ENCODE peak calls at places on chromosome 5, in four cellular contexts. One of them, this sample, is unnamed.

GRCh38 chr5:140349244-140349643 is 2.8 kb upstream of the HBEGF start:
- DNase-seq in GM12891: no peak
- DNase-seq in K562: no peak
- DNase-seq in GM12878: no peak
- DNase-seq in this sample: no peak

GRCh38 chr5:15927710-15928380 is 251.7 kb downstream of the MARCHF11 start:
- DNase-seq in GM12891: no peak
- DNase-seq in K562: no peak
- DNase-seq in GM12878: no peak
- DNase-seq in this sample: no peak

GRCh38 chr5:17398439-17398838 is 99.6 kb upstream of the TAF11L2 start:
- DNase-seq in GM12891: no peak
- DNase-seq in K562: no peak
- DNase-seq in GM12878: no peak
- DNase-seq in this sample: no peak

GRCh38 chr5:124231240-124231639 is 515.2 kb downstream of the ZNF608 start:
- DNase-seq in GM12891: no peak
- DNase-seq in K562: no peak
- DNase-seq in GM12878: no peak
- DNase-seq in this sample: no peak

GRCh38 chr5:62650197-62650596 is 71.6 kb downstream of the LRRC70 start:
- DNase-seq in GM12891: no peak
- DNase-seq in K562: no peak
- DNase-seq in GM12878: no peak
- DNase-seq in this sample: no peak

GRCh38 chr5:5340206-5340729 is 82.2 kb upstream of the ICE1 start:
- DNase-seq in GM12891: no peak
- DNase-seq in K562: peak; percentile 65
- DNase-seq in GM12878: no peak
- DNase-seq in this sample: no peak

GRCh38 chr5:24385070-24385469 is 259.7 kb downstream of the CDH10 start:
- DNase-seq in GM12891: no peak
- DNase-seq in K562: no peak
- DNase-seq in GM12878: no peak
- DNase-seq in this sample: no peak

GRCh38 chr5:117488976-117489500 is 914.4 kb upstream of the SEMA6A start:
- DNase-seq in GM12891: no peak
- DNase-seq in K562: no peak
- DNase-seq in GM12878: no peak
- DNase-seq in this sample: no peak

GRCh38 chr5:142748132-142748531 is 22.0 kb upstream of the ARHGAP26 start:
- DNase-seq in GM12891: no peak
- DNase-seq in K562: no peak
- DNase-seq in GM12878: no peak
- DNase-seq in this sample: no peak

GRCh38 chr5:10699281-10699874 is 61.7 kb downstream of the DAP start:
- DNase-seq in GM12891: no peak
- DNase-seq in K562: no peak
- DNase-seq in GM12878: no peak
- DNase-seq in this sample: no peak

GRCh38 chr5:93789173-93790070 is 48.0 kb upstream of the POU5F2 start:
- DNase-seq in GM12891: no peak
- DNase-seq in K562: no peak
- DNase-seq in GM12878: no peak
- DNase-seq in this sample: no peak

GRCh38 chr5:148913985-148914421 is 87.6 kb downstream of the ADRB2 start:
- DNase-seq in GM12891: no peak
- DNase-seq in K562: no peak
- DNase-seq in GM12878: no peak
- DNase-seq in this sample: no peak

GRCh38 chr5:61357745-61358144 is 25.7 kb downstream of the ZSWIM6 start:
- DNase-seq in GM12891: no peak
- DNase-seq in K562: peak; percentile 22
- DNase-seq in GM12878: no peak
- DNase-seq in this sample: no peak

GRCh38 chr5:14913141-14913540 is 41.6 kb upstream of the ANKH start:
- DNase-seq in GM12891: no peak
- DNase-seq in K562: no peak
- DNase-seq in GM12878: no peak
- DNase-seq in this sample: no peak

GRCh38 chr5:36172593-36172992 is 20.7 kb downstream of the SKP2 start:
- DNase-seq in GM12891: no peak
- DNase-seq in K562: no peak
- DNase-seq in GM12878: no peak
- DNase-seq in this sample: no peak

DNA sequence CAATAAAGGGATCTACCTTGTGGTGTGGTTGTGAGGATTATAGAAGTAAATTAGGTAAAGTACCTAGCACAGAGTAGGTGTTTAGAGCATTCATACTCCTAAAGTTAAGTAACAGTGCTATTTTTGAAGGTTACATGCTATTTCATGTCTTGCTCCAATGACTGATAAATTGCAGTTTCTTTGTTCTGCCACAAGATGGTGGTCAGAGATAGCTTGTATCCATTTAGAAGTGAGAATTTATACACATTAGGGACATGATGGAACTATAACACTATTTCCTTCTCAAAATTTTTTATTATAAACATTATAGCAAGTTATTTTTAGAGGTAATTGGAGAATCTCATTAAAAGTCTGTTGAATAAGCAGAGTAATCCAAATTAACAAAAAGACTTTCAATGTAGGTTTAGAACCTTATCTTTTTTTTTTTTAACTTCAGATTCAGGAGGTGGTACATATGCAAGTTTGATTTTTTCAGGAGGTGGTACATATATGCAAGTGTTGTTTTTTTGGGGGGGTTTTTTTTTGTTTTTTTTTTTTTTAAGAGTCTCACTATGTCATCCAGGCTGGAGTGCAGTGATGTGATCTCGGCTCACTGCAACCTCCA is 17.1 kb downstream of the MTREX start:
- DNase-seq in GM12891: no peak
- DNase-seq in K562: no peak
- DNase-seq in GM12878: no peak
- DNase-seq in this sample: no peak
- TF ChIP-seq SPI1 in GM12891: no peak
- TF ChIP-seq SPI1 in K562: no peak
- TF ChIP-seq SPI1 in GM12878: no peak
- TF ChIP-seq SPI1 in this sample: no peak

DNA sequence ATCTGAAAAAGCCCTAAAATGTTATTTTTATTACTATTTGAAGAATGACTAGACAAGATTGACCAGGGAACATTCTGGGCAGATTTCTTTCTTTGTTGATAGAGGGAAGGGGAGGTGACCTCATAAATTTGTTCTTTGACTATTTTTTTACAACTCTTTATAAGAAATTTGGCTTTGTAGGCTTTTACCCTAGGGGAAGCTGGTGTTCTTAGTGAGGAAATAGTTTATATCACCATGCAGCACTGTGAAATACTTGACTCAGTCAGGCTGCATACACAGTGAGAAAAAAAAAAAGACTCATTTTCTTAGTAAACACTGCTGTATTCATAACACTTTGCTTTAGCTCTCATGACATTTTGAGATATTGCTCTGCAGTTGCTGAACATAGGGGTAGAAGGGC is 336.6 kb upstream of the PIK3R1 start:
- DNase-seq in GM12891: no peak
- DNase-seq in K562: no peak
- DNase-seq in GM12878: no peak
- DNase-seq in this sample: no peak
- TF ChIP-seq SPI1 in GM12891: no peak
- TF ChIP-seq SPI1 in K562: no peak
- TF ChIP-seq SPI1 in GM12878: no peak
- TF ChIP-seq SPI1 in this sample: no peak

GRCh38 chr5:166509085-166509484 is 1782.4 kb upstream of the WWC1 start:
- DNase-seq in GM12891: no peak
- DNase-seq in K562: peak; percentile 12
- DNase-seq in GM12878: no peak
- DNase-seq in this sample: no peak

GRCh38 chr5:166503506-166503905 is 1787.9 kb upstream of the WWC1 start:
- DNase-seq in GM12891: no peak
- DNase-seq in K562: no peak
- DNase-seq in GM12878: no peak
- DNase-seq in this sample: no peak

GRCh38 chr5:166507810-166508419 is 1783.5 kb upstream of the WWC1 start:
- DNase-seq in GM12891: no peak
- DNase-seq in K562: no peak
- DNase-seq in GM12878: no peak
- DNase-seq in this sample: no peak

GRCh38 chr5:166505086-166505485 is 1786.4 kb upstream of the WWC1 start:
- DNase-seq in GM12891: no peak
- DNase-seq in K562: no peak
- DNase-seq in GM12878: no peak
- DNase-seq in this sample: no peak

DNA sequence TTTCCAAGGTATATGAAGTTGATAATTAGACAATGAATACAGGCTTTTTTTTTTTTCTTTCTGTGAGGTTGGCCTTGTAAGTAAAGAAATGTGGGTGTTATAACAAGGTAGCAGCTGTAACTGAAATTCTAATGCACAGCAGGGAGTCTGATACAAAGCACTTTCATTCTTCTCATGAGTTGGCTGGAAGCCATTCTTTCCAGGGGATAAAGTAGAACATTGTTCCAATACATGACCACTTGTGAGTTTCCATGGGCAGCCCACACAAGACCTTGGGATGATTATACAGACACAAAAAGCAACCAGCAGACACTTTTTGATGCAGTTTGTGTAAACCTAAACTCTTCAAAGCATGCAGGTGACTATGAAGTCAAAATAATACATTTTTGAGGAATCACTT is 1785.9 kb upstream of the WWC1 start:
- DNase-seq in GM12891: no peak
- DNase-seq in K562: no peak
- DNase-seq in GM12878: no peak
- DNase-seq in this sample: no peak
- TF ChIP-seq SPI1 in GM12891: no peak
- TF ChIP-seq SPI1 in K562: no peak
- TF ChIP-seq SPI1 in GM12878: no peak
- TF ChIP-seq SPI1 in this sample: no peak

GRCh38 chr5:179297486-179298180 is 47.6 kb downstream of the ADAMTS2 start:
- DNase-seq in GM12891: no peak
- DNase-seq in K562: no peak
- DNase-seq in GM12878: no peak
- DNase-seq in this sample: no peak
- TF ChIP-seq SPI1 in GM12891: no peak
- TF ChIP-seq SPI1 in K562: no peak
- TF ChIP-seq SPI1 in GM12878: no peak
- TF ChIP-seq SPI1 in this sample: no peak

GRCh38 chr5:141412853-141413539 is at the start of gene PCDHGA10:
- DNase-seq in GM12891: peak; percentile 70
- DNase-seq in K562: peak; percentile 51
- DNase-seq in GM12878: peak; percentile 27
- DNase-seq in this sample: peak; percentile 48
- TF ChIP-seq SPI1 in GM12891: no peak
- TF ChIP-seq SPI1 in K562: no peak
- TF ChIP-seq SPI1 in GM12878: no peak
- TF ChIP-seq SPI1 in this sample: no peak

DNA sequence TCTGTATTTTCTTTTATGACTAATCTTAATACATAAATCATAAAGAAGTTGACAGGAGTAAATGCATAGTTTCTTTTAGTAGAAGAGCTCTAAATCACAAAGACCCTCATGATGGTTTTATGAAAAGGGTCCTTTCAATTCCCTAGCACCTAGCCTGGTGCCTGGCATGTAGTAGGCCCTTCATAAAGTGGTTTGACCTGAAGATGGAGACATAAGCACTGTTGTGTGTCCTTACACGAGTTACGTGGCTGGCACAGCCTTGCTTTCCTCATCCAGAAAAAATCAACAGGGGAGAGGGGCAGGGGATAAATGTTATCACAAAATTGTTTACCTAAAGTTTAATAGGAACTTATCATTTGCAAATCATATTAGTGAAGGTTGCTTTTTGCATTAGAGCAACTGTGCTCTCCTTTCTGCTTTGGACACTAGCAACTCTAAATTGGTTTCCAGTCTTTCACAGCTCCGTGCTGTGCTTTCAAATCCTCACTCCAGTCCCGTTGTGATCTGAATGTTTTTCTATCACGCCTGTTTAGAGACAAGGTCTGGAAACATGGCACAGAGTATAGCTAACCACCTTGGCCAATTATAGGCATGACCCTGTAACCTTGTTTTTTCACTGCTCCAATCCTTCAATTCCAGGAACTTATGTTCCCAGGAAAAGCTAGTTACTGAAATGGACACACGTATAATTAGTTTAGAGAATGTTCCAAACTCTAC is 55.7 kb downstream of the ARL15 start:
- DNase-seq in GM12891: no peak
- DNase-seq in K562: no peak
- DNase-seq in GM12878: no peak
- DNase-seq in this sample: no peak
- TF ChIP-seq SPI1 in GM12891: no peak
- TF ChIP-seq SPI1 in K562: no peak
- TF ChIP-seq SPI1 in GM12878: no peak
- TF ChIP-seq SPI1 in this sample: no peak

DNA sequence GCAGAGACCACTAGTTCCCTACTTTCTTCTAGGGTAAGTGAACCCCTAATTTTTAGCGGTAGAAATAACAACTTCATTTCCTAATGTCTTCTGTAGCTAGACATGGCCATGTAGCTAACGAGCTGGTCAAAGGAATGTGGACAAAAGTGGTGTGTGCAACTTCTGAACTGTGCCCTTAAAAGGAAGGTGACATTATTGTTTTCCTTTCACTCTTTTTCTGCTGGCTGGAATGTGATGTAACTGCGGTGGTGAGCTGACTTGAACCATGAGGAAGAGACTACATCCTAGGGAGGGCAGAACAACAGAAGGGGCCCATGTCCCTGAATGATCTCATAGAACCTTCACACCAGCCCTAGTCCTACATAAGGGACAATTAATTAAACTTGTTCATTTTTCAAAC is 1.3 kb upstream of the SNX2 start:
- DNase-seq in GM12891: no peak
- DNase-seq in K562: no peak
- DNase-seq in GM12878: no peak
- DNase-seq in this sample: peak; percentile 40
- TF ChIP-seq SPI1 in GM12891: no peak
- TF ChIP-seq SPI1 in K562: no peak
- TF ChIP-seq SPI1 in GM12878: no peak
- TF ChIP-seq SPI1 in this sample: no peak

GRCh38 chr5:7096294-7096693 is 299.6 kb upstream of the ADCY2 start:
- DNase-seq in GM12891: no peak
- DNase-seq in K562: no peak
- DNase-seq in GM12878: no peak
- DNase-seq in this sample: no peak

DNA sequence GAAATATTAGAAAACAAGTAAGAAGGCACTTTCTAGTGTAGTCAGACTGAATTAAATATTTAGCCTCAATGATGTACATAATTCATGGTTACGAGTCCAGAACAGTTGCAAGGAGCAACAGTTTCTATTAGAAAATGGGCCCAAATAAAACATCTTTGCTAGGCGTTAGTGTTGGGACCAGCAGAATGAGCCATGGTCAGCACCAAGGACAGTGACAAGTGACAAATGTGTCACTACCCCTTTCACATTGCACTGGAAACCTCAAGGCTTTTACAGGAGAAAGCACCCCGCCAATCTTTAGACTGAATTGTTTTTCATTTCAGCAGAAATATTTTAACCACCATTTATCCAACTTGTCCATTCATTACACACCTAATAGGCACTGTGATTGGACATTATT is 301.3 kb upstream of the ADCY2 start:
- DNase-seq in GM12891: no peak
- DNase-seq in K562: peak; percentile 23
- DNase-seq in GM12878: no peak
- DNase-seq in this sample: peak; percentile 15
- TF ChIP-seq SPI1 in GM12891: no peak
- TF ChIP-seq SPI1 in K562: no peak
- TF ChIP-seq SPI1 in GM12878: no peak
- TF ChIP-seq SPI1 in this sample: no peak

This sample was measured in HL-60.